ENCODE peak calls at places on chromosomes 12 and 14, in seven cellular contexts. D is cardiac muscle cell; U is GM23248; X is CD8-positive, alpha-beta T cell; A is stomach; L is MM.1S; W is K562. J is an unnamed sample. For H3K4me1, the result is how much of the 10 kb centered on the place peaks cover.

GRCh38 chr14:29637406-29637805 is 290.2 kb downstream of the PRKD1 start:
- DNase-seq in D (peak), U (peak), X (no peak), A (peak), L (no peak), W (no peak), J (no peak)

GRCh38 chr12:116376354-116377193 is 99.1 kb upstream of the MED13L start:
- DNase-seq in D (peak), U (peak), X (no peak), A (no peak), L (no peak), W (no peak), J (peak)

GRCh38 chr14:100123618-100124017 is 35.8 kb downstream of the DEGS2 start:
- DNase-seq in D (no peak), U (no peak), X (no peak), A (no peak), L (no peak), W (no peak), J (no peak)

GRCh38 chr12:52305921-52306705 is 14.8 kb upstream of the KRT81 start:
- DNase-seq in D (no peak), U (no peak), X (no peak), A (no peak), L (no peak), W (no peak), J (no peak)

GRCh38 chr14:91177073-91177796 is 63.4 kb downstream of the DGLUCY start:
- DNase-seq in D (peak), U (peak), X (peak), A (peak), L (peak), W (peak), J (peak)

GRCh38 chr14:58285132-58285531 is 13.2 kb upstream of the ARID4A start:
- DNase-seq in D (no peak), U (no peak), X (no peak), A (no peak), L (no peak), W (no peak), J (no peak)

GRCh38 chr12:6603095-6603567 is 4.0 kb downstream of the CHD4 start:
- DNase-seq in D (peak), U (peak), X (peak), A (no peak), L (peak), W (no peak), J (no peak)

GRCh38 chr12:32369202-32369601 is 30.2 kb upstream of the FGD4 start:
- DNase-seq in D (no peak), U (no peak), X (no peak), A (no peak), L (no peak), W (no peak), J (no peak)

GRCh38 chr12:82964446-82964845 is 277.7 kb downstream of the TMTC2 start:
- DNase-seq in D (no peak), U (no peak), X (no peak), A (no peak), L (no peak), W (no peak), J (no peak)

GRCh38 chr12:123003257-123003656 is 22.8 kb downstream of the ARL6IP4 start:
- DNase-seq in D (no peak), U (no peak), X (no peak), A (no peak), L (no peak), W (no peak), J (no peak)

GRCh38 chr14:59848671-59849070 is 21.9 kb downstream of the RTN1 start:
- DNase-seq in D (no peak), U (no peak), X (no peak), A (no peak), L (no peak), W (no peak), J (no peak)

GRCh38 chr12:77493311-77493710 is 337.4 kb upstream of the NAV3 start:
- DNase-seq in D (no peak), U (no peak), X (no peak), A (no peak), L (no peak), W (no peak), J (no peak)

GRCh38 chr12:54279227-54279631 is 693 bp downstream of the CBX5 start:
- DNase-seq in D (no peak), U (no peak), X (no peak), A (no peak), L (no peak), W (no peak), J (no peak)

GRCh38 chr12:92136883-92137582 is 8.6 kb downstream of the BTG1 start:
- DNase-seq in D (peak), U (peak), X (no peak), A (no peak), L (peak), W (no peak), J (peak)

GRCh38 chr12:64450711-64451486 is 1.0 kb upstream of the TBK1 start:
- DNase-seq in D (peak), U (peak), X (no peak), A (no peak), L (peak), W (no peak), J (peak)

GRCh38 chr12:24360907-24361306 is 411.4 kb upstream of the SOX5 start:
- DNase-seq in D (peak), U (no peak), X (no peak), A (no peak), L (no peak), W (no peak), J (no peak)

GRCh38 chr14:64324461-64325255 is 30.5 kb upstream of the ESR2 start:
- DNase-seq in D (peak), U (peak), X (no peak), A (no peak), L (no peak), W (no peak), J (no peak)

GRCh38 chr12:48183876-48184548 is 568 bp downstream of the CCDC184 start:
- DNase-seq in D (no peak), U (no peak), X (no peak), A (no peak), L (no peak), W (no peak), J (peak)

GRCh38 chr12:52280319-52280795 is 5.9 kb downstream of the KRT86 start:
- DNase-seq in D (peak), U (peak), X (no peak), A (peak), L (no peak), W (no peak), J (peak)

GRCh38 chr12:118436002-118436724 is 59.8 kb downstream of the SUDS3 start:
- DNase-seq in D (no peak), U (peak), X (no peak), A (no peak), L (no peak), W (no peak), J (no peak)

GRCh38 chr12:19131020-19131431 is 1.5 kb downstream of the PLEKHA5 start:
- DNase-seq in D (peak), U (peak), X (no peak), A (peak), L (no peak), W (no peak), J (no peak)

GRCh38 chr12:42918387-42918786 is 328.8 kb upstream of the PRICKLE1 start:
- DNase-seq in D (peak), U (peak), X (no peak), A (no peak), L (no peak), W (no peak), J (no peak)

GRCh38 chr12:65673732-65674131 is 150.6 kb upstream of the HMGA2 start:
- DNase-seq in D (peak), U (peak), X (no peak), A (no peak), L (no peak), W (no peak), J (no peak)

GRCh38 chr12:127260531-127260930 is 1006.4 kb upstream of the TMEM132C start:
- DNase-seq in D (no peak), U (peak), X (no peak), A (no peak), L (no peak), W (no peak), J (no peak)

GRCh38 chr12:79344855-79345840 is 345.6 kb downstream of the PAWR start:
- DNase-seq in D (peak), U (peak), X (no peak), A (no peak), L (peak), W (peak), J (no peak)

GRCh38 chr12:73421832-73422231 is 1115.8 kb upstream of the ATXN7L3B start:
- DNase-seq in D (no peak), U (peak), X (no peak), A (no peak), L (peak), W (no peak), J (no peak)

GRCh38 chr12:15526033-15526432 is 203.7 kb downstream of the PTPRO start:
- DNase-seq in D (no peak), U (no peak), X (no peak), A (no peak), L (peak), W (no peak), J (no peak)

GRCh38 chr14:102711946-102712345 is 65.3 kb upstream of the TRAF3 start:
- DNase-seq in D (no peak), U (no peak), X (no peak), A (no peak), L (no peak), W (no peak), J (no peak)

DNA sequence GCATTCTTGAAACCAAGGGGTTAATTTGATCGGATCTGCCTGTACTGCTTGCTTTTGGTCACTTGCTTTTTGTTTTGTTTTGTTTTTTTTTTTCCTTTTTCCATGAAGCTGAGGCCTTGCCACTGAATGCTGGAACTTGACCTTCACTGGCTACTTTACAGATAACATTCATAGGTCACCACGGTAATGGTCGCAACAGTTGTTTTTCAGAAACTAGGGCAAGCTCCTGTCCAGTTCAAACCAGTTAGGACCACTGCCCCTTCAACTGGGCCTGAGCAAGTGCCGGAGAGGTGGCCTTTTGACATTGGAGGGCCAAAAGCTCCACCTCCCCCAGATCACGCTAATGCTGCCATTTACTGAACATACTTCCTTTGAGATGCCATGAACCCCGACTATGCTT is 147.6 kb downstream of the FOXN3 start:
- DNase-seq in D (no peak), U (no peak), X (no peak), A (no peak), L (no peak), W (no peak), J (no peak)
- H3K4me1 ChIP-seq in D (under half), U (under half), X (under half), A (half or more), L (under half), W (under half), J (under half)

GRCh38 chr12:130438243-130438620 is 100.5 kb downstream of the PIWIL1 start:
- DNase-seq in D (no peak), U (no peak), X (no peak), A (no peak), L (no peak), W (no peak), J (no peak)
- H3K4me3 ChIP-seq in D (no peak), U (no peak), X (no peak), A (no peak), L (no peak), W (no peak), J (no peak)

GRCh38 chr14:74476607-74477006 is 16.5 kb downstream of the NPC2 start:
- DNase-seq in D (no peak), U (no peak), X (no peak), A (no peak), L (no peak), W (no peak), J (no peak)

GRCh38 chr14:74472590-74472989 is 20.5 kb downstream of the NPC2 start:
- DNase-seq in D (no peak), U (no peak), X (no peak), A (no peak), L (no peak), W (no peak), J (no peak)

GRCh38 chr14:74476107-74476506 is 17.0 kb downstream of the NPC2 start:
- DNase-seq in D (no peak), U (no peak), X (no peak), A (no peak), L (no peak), W (no peak), J (no peak)

GRCh38 chr14:74474376-74474775 is 18.7 kb downstream of the NPC2 start:
- DNase-seq in D (peak), U (peak), X (no peak), A (no peak), L (no peak), W (no peak), J (no peak)

GRCh38 chr14:74475678-74476077 is 17.4 kb downstream of the NPC2 start:
- DNase-seq in D (peak), U (peak), X (no peak), A (no peak), L (no peak), W (no peak), J (no peak)
- H3K27ac ChIP-seq in D (no peak), U (peak), X (no peak), A (no peak), L (no peak), W (no peak), J (no peak)

DNA sequence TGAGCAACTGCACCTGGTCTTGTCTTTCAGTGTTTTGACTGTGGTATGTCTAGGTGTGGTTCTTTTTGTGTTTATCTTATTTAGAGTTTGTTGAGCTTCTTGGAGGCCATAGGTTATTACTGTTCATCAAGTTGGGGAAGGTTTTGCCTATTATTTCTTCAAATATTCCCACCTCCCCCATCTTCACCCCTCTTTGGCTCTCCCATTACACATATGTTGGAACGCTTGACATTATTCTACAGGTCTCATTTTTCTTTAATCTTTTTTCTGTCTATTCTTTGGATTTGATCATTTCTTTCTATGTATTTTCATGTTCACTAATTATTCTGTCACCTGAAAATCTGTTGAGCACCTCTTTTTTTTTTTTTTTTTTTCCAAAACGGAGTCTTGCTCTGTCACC is 16.2 kb downstream of the MAPKAPK5 start:
- DNase-seq in D (no peak), U (no peak), X (no peak), A (no peak), L (no peak), W (no peak), J (no peak)
- H3K4me1 ChIP-seq in D (under half), U (under half), X (under half), A (under half), L (under half), W (under half), J (under half)

GRCh38 chr14:104664588-104664987 is 24.8 kb upstream of the INF2 start:
- DNase-seq in D (no peak), U (no peak), X (no peak), A (no peak), L (no peak), W (no peak), J (no peak)

GRCh38 chr14:104666981-104667380 is 22.4 kb upstream of the INF2 start:
- DNase-seq in D (no peak), U (no peak), X (no peak), A (no peak), L (no peak), W (no peak), J (peak)

GRCh38 chr14:104665663-104666522 is 23.5 kb upstream of the INF2 start:
- DNase-seq in D (no peak), U (no peak), X (peak), A (peak), L (no peak), W (no peak), J (peak)

GRCh38 chr14:104664107-104664506 is 25.3 kb upstream of the INF2 start:
- DNase-seq in D (no peak), U (no peak), X (no peak), A (no peak), L (no peak), W (no peak), J (no peak)

DNA sequence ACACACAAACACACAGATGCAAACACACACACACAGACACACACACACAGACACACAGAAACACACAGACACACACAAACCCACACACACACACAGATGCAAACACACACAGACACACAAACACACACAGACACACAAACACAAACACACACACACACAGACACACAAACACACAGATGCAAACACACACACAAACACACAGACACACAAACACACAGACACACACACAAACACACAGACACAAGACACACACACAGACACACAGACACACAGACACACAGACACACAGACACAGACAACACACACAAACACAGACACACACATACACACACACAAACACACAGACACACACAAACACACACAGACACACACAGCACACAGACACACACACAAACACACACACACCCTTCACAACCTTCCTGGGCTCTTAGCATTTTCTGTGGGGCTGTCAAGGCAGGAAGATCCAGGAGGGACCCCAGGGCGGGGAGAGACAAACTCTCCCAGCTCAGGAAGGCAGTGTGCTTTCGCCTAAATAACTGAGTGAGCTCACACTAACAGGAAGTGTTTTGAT is 24.2 kb upstream of the INF2 start:
- DNase-seq in D (peak), U (peak), X (no peak), A (no peak), L (no peak), W (no peak), J (no peak)
- H3K4me3 ChIP-seq in D (no peak), U (no peak), X (no peak), A (no peak), L (no peak), W (no peak), J (no peak)

GRCh38 chr12:131990980-131991305 is 41.2 kb downstream of the EP400 start:
- DNase-seq in D (no peak), U (no peak), X (no peak), A (no peak), L (no peak), W (no peak), J (no peak)
- H3K27ac ChIP-seq in D (no peak), U (no peak), X (no peak), A (no peak), L (no peak), W (no peak), J (peak)

GRCh38 chr14:50786821-50787464 is 44.0 kb downstream of the NIN start:
- DNase-seq in D (no peak), U (no peak), X (no peak), A (no peak), L (no peak), W (no peak), J (no peak)
- H3K4me1 ChIP-seq in D (under half), U (under half), X (half or more), A (under half), L (under half), W (under half), J (under half)

DNA sequence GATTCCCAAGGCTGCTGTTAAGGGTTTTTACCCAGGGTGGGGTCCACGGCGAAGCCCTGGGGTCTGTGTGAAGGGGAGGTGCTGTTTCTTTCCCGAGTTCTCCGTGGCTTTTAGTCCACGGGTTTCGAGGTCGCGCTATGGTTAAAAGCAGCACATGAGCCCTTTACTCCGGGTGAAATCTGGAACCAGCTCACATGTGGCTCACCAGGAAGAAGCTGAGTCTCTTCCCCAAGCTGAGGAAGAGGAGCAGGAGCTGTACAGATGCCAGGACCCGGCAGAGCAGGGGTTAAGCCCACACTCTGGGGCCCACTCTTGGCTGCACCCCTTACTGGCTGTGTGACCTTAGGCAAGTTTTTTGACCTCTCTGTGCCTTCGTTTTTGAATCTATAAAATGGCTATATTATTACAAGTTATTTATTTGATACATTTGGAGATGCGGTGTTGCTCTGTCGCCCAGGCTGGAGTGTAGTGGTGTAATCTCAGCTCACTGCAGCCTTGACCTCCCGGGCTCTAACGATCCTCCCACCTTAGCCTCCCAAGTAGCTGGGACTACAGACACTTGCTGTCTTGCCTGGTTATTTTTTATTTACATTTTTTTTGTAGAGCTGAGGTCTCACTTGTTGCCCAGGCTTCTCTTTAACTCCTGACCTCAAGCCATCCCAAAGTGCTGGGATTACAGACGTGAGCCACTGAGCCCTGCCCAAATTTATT is 266.3 kb downstream of the AACS start:
- DNase-seq in D (peak), U (peak), X (no peak), A (no peak), L (no peak), W (no peak), J (no peak)
- H3K4me3 ChIP-seq in D (peak), U (peak), X (no peak), A (peak), L (peak), W (peak), J (no peak)

GRCh38 chr12:50242751-50243191 is 40.5 kb downstream of the LIMA1 start:
- DNase-seq in D (no peak), U (peak), X (no peak), A (no peak), L (no peak), W (no peak), J (no peak)
- H3K27ac ChIP-seq in D (no peak), U (peak), X (no peak), A (peak), L (no peak), W (peak), J (peak)